ENCODE peak calls at places on chromosomes 12 and 14, in seven cellular contexts. L is H9, S is IMR-90, X is mesenchymal stem cell, W is H1, M is trophoblast cell, I is neuronal stem cell. D is an unnamed sample.

GRCh38 chr14:34833545-34834523 is 41.3 kb downstream of the BAZ1A start:
- DNase-seq in X (peak), L (no peak), I (no peak), S (no peak), M (no peak), W (no peak), D (no peak)

GRCh38 chr14:50774542-50775267 is 56.3 kb downstream of the NIN start:
- DNase-seq in M (no peak), S (peak), W (no peak), X (peak), I (no peak), L (no peak), D (no peak)

GRCh38 chr14:98937712-98938505 is 334.1 kb downstream of the BCL11B start:
- DNase-seq in S (no peak), I (no peak), X (no peak), M (no peak), L (no peak), W (no peak), D (no peak)

GRCh38 chr12:124191024-124191359 is 103.9 kb upstream of the RFLNA start:
- DNase-seq in I (no peak), M (no peak), W (no peak), L (no peak), X (peak), S (no peak), D (peak)

GRCh38 chr14:97491697-97492096 is 694.5 kb downstream of the VRK1 start:
- DNase-seq in L (no peak), I (no peak), X (no peak), S (no peak), W (no peak), M (no peak), D (no peak)

GRCh38 chr14:100944052-100944451 is 40.5 kb upstream of the RTL1 start:
- DNase-seq in W (no peak), L (no peak), S (no peak), I (no peak), M (no peak), X (no peak), D (no peak)

GRCh38 chr14:52054678-52055077 is 14.2 kb downstream of the NID2 start:
- DNase-seq in S (no peak), M (no peak), X (no peak), I (no peak), W (no peak), L (no peak), D (no peak)

GRCh38 chr12:92297932-92298681 is 152.5 kb upstream of the BTG1 start:
- DNase-seq in X (peak), L (no peak), I (no peak), W (no peak), M (no peak), S (peak), D (no peak)

GRCh38 chr12:27095346-27095745 is 13.0 kb upstream of the C12orf71 start:
- DNase-seq in S (no peak), L (no peak), M (no peak), W (no peak), X (no peak), I (no peak), D (no peak)

GRCh38 chr12:57233357-57234232 is 4.1 kb downstream of the SHMT2 start:
- DNase-seq in L (no peak), I (no peak), X (peak), W (no peak), S (peak), M (no peak), D (no peak)

GRCh38 chr12:114368685-114369084 is 37.3 kb downstream of the TBX5 start:
- DNase-seq in I (no peak), S (no peak), X (no peak), L (no peak), W (no peak), M (no peak), D (no peak)

GRCh38 chr12:116962197-116962596 is 51.4 kb downstream of the FBXW8 start:
- DNase-seq in L (no peak), M (no peak), W (no peak), S (no peak), I (no peak), X (no peak), D (no peak)

GRCh38 chr12:58711968-58712367 is 208.3 kb downstream of the LRIG3 start:
- DNase-seq in S (peak), M (no peak), I (no peak), W (no peak), L (no peak), X (peak), D (no peak)

GRCh38 chr12:60535363-60535762 is 939.5 kb downstream of the SLC16A7 start:
- DNase-seq in I (no peak), L (no peak), W (no peak), X (peak), M (no peak), S (peak), D (no peak)

GRCh38 chr12:12608557-12608957 is 3.1 kb upstream of the CREBL2 start:
- DNase-seq in W (no peak), I (no peak), M (no peak), X (no peak), L (no peak), S (peak), D (no peak)

GRCh38 chr14:70995671-70996070 is 88.4 kb downstream of the PCNX1 start:
- DNase-seq in X (no peak), S (peak), I (no peak), L (peak), M (no peak), W (no peak), D (peak)

GRCh38 chr14:97707603-97708002 is 910.4 kb downstream of the VRK1 start:
- DNase-seq in L (no peak), W (no peak), I (no peak), S (no peak), X (no peak), M (no peak), D (no peak)

GRCh38 chr12:93705237-93705636 is 28.1 kb downstream of the CRADD start:
- DNase-seq in S (no peak), L (no peak), M (no peak), W (no peak), X (no peak), I (no peak), D (no peak)
- H4K8ac ChIP-seq in S (no peak), L (no peak), M (no peak), W (no peak), X (no peak), I (no peak), D (no peak)

GRCh38 chr12:30485230-30485890 is 210.3 kb downstream of the IPO8 start:
- DNase-seq in W (no peak), I (no peak), L (peak), X (no peak), M (no peak), S (no peak), D (no peak)
- H3K4me2 ChIP-seq in W (no peak), I (no peak), L (no peak), X (no peak), M (no peak), S (no peak), D (no peak)

DNA sequence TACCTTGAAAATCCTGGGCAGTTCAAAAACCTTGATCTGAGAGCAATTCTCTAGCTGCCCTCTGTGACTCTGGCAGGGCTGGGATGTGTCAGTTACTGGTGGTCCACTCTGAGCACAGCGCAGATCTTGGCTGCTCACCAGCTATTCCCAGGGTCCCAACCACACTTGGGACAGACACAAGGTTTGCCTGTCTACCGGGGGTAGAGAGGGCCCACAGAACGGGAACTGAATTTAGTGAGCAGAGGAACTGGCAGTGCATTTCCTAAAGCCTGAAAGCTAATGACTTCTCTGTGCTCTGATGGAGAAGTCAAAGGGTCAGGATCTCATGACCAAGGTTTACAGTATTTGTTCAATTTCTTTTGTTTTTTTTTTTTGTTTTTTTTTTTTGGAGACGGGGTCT is 2.6 kb downstream of the PDE6H start:
- DNase-seq in I (no peak), L (no peak), S (no peak), X (no peak), W (no peak), M (no peak), D (no peak)
- H4K8ac ChIP-seq in I (no peak), L (no peak), S (no peak), X (no peak), W (no peak), M (no peak), D (no peak)

DNA sequence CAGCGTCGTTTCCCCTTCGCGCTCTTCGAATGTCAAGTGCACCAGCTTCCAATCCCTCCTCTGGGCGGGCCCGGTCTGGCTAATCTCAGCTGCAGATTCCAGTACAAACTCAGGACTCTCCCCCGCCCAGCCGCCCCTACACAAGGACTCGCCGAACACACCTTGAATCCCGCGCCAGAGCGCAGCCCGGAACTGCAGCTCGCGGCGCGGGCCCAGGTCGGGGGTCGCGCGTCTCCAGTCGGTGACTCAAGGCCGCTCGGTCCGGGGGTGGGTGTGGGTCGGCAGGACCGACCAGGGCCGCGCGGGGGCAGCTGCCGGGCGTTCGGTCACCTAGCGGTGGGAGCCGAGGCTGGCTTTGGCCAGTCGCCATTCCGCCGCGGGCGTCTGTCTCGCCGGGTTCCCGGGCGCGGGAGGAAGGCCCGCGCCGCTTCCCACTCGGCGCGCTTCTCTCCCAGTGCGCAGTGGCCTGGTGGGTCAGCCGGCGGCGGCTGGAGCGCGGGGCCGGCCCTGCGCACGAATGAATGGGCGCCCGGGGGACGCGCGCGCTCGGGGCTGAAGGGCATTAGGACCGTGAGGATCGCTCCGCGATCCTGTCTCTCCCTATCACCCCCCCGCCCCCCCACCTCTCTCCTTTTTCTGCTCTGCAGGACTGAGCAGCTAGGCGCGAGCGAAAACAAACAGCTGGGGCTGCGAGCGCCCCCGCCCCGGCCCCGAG is at the start of gene GALNT16:
- DNase-seq in I (peak), L (peak), X (peak), M (no peak), S (peak), W (no peak), D (peak)
- H3K4me2 ChIP-seq in I (peak), L (peak), X (peak), M (peak), S (peak), W (peak), D (peak)

DNA sequence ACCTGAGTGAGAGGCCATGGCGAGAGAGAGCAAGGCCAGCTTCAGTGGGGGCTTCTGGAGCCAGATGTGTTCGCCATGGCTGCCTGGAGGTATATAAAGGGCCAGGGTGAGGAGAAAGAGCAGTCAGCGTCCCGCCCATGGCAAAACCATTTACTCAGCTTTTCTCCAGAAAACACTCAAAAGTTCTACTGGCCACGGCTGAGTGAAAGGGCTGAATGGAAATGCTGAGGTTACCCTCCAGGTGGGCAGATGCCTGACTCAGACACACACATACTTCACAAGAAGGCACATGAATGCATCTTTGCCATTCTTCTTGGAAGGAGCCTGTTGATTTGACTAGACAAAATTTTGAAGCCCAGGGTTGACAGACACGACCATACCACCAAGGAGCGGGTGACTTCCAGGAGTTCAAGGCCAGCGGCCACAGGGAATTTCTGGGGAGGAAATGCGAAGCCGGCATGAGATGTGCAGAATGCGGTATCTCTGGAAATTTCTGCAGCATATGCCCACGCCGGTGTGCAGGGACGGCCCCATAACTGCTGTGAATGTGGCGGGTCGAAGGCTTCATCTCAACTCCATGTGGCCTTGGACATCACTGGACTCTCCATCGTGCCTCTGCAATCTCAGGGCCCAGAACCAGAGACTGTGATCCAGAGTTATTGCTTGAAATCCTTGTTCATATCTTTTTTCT is at the start of gene IL31:
- DNase-seq in X (no peak), S (no peak), W (no peak), L (no peak), I (no peak), M (no peak), D (no peak)
- H4K8ac ChIP-seq in X (no peak), S (no peak), W (peak), L (no peak), I (no peak), M (no peak), D (no peak)

GRCh38 chr12:52120951-52121847 is 41.7 kb downstream of the SMIM41 start:
- DNase-seq in M (no peak), X (no peak), L (no peak), S (peak), W (no peak), I (no peak), D (no peak)

GRCh38 chr12:52121848-52122838 is 42.6 kb downstream of the SMIM41 start:
- DNase-seq in M (peak), X (peak), L (peak), S (peak), W (peak), I (peak), D (peak)

GRCh38 chr12:52125499-52125900 is 46.0 kb downstream of the SMIM41 start:
- DNase-seq in W (no peak), I (no peak), M (no peak), X (no peak), L (peak), S (no peak), D (no peak)

GRCh38 chr12:52122904-52123303 is 43.4 kb downstream of the SMIM41 start:
- DNase-seq in M (no peak), W (no peak), L (no peak), X (no peak), I (no peak), S (no peak), D (no peak)

DNA sequence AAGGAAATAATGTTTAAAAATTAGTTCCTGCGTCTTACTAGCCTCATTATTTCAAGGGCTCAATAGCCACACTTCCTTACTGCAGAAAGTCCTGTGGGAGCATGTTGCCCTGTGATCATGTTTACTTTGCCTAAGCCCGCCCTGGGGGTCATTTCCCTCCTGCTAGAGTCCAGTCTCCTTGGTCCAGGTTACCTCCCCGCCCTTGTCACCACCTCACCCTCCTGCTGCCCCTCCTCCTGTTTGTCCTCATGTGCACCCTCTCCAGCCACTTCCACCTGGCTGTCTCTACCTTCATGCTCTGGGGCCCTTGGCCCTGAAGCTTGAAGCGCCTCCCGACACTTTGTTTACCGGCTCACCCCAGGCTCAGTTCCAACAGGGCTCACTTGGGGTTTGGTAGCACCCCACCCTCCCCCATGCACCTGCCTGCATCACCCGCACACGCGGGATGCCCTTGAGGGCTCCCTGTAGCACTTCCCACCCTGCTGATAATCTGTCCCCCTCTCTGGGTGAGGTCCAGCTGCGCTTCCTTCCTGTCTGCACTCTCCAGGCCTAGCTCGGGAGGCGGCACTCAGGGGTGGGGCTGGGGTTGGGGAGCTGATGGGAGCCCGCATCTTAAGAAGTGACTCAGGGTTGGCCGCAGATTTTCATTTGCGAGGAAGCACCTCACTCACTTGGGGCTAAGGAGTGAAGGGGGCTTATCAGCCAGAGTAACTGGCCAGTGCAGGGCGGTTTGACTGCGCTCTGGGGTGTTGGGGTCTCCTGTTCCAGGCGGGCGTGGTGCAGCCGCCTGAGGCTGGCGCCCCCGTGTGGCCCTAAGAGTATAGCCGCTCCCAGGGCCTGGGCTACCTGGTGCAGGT is 40.1 kb downstream of the SMIM41 start:
- DNase-seq in W (peak), M (peak), X (peak), S (no peak), I (peak), L (peak), D (peak)
- H3K4me2 ChIP-seq in W (peak), M (no peak), X (no peak), S (no peak), I (no peak), L (no peak), D (peak)

DNA sequence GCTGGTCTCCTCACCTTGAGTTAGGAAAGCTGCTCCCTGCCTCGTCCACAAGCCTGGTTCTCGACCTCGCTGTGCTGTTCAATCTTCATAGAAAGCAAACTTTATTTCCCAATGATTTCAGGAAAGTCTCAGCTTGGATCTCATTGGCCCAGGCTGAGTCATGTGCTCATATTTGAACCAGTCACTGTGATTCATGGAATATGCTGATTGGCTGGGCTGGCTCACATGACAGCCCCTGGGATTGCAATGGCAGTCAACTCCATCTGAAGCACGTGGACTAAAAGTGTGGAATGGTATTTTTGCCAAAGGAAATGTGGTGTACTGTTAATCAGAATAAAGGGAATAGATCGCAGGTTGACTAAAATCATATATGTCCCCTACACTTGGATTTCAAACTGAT is 396.6 kb downstream of the AACS start:
- DNase-seq in M (no peak), I (no peak), L (no peak), W (no peak), X (no peak), S (no peak), D (no peak)
- H4K8ac ChIP-seq in M (no peak), I (no peak), L (no peak), W (no peak), X (no peak), S (no peak), D (no peak)

DNA sequence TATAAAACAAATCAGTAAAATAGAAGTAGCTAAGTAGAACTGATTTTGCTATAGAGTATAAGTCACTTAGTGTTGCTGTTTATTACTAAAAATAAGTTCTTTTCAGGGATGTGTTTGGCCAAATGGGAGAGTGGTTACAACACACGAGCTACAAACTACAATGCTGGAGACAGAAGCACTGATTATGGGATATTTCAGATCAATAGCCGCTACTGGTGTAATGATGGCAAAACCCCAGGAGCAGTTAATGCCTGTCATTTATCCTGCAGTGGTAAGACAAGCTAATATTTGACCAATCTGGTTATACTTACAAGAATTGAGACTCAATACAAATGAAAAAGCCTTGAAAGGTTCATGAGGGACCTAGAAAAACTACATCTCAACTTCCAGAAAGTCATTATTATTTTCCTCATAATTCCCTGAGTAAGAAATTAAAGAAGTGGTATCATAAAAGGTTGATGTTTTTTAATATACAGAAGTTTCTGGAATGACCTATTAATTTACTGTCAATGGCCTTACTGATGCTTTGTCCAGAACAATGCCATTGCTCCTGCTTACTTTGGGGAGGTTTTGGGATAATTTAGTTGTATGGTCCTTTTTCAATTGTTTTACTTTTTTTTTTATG is 1.9 kb downstream of the LYZ start:
- DNase-seq in L (no peak), W (no peak), M (no peak), I (no peak), X (no peak), S (no peak), D (no peak)
- H3K4me2 ChIP-seq in L (no peak), W (no peak), M (no peak), I (no peak), X (no peak), S (no peak), D (no peak)

DNA sequence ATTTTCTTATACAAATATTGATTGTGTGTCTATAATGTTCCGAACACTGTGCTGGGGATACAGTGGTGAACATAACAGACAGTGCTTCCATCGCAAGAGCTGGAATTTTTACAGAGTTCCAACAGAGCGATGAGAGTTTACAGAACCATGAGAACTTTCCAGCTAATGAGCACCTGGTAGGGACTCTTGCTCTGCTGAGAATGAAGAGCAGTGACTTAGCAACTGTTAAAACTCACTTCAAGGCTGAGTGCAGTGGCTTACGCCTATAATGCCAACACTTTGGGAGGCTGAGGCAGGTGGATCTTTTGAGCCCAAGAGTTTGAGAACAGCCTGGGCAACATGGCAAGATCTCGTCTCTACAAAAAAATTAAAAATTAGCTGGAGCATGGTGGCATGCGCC is 113.8 kb upstream of the DIO2 start:
- DNase-seq in I (no peak), S (no peak), W (no peak), M (no peak), X (no peak), L (no peak), D (no peak)
- H4K8ac ChIP-seq in I (no peak), S (no peak), W (no peak), M (no peak), X (no peak), L (no peak), D (no peak)